ENCODE peak calls at places on chromosome 4, in ten cellular contexts. One of them, this sample, is unnamed.

GRCh38 chr4:10005632-10006031 is 15.7 kb downstream of the SLC2A9 start:
- DNase-seq in COR-L47: no peak
- DNase-seq in endothelial cell: no peak
- DNase-seq in WTC11: no peak
- DNase-seq in central memory CD4-positive, alpha-beta T cell: no peak
- DNase-seq in lower leg skin: no peak
- DNase-seq in fibroblast of mammary gland: peak
- DNase-seq in H54: no peak
- DNase-seq in non-pigmented ciliary epithelial cell: no peak
- DNase-seq in dermis microvascular lymphatic vessel endothelial cell: no peak
- DNase-seq in this sample: no peak

GRCh38 chr4:25861951-25862410 is 807 bp downstream of the SEL1L3 start:
- DNase-seq in COR-L47: peak
- DNase-seq in endothelial cell: peak
- DNase-seq in WTC11: peak
- DNase-seq in central memory CD4-positive, alpha-beta T cell: peak
- DNase-seq in lower leg skin: no peak
- DNase-seq in fibroblast of mammary gland: peak
- DNase-seq in H54: peak
- DNase-seq in non-pigmented ciliary epithelial cell: no peak
- DNase-seq in dermis microvascular lymphatic vessel endothelial cell: peak
- DNase-seq in this sample: peak

GRCh38 chr4:134018845-134019244 is 182.7 kb downstream of the PABPC4L start:
- DNase-seq in COR-L47: no peak
- DNase-seq in endothelial cell: no peak
- DNase-seq in WTC11: no peak
- DNase-seq in central memory CD4-positive, alpha-beta T cell: no peak
- DNase-seq in lower leg skin: no peak
- DNase-seq in fibroblast of mammary gland: peak
- DNase-seq in H54: no peak
- DNase-seq in non-pigmented ciliary epithelial cell: no peak
- DNase-seq in dermis microvascular lymphatic vessel endothelial cell: no peak
- DNase-seq in this sample: no peak

GRCh38 chr4:6815029-6815836 is 32.7 kb downstream of the KIAA0232 start:
- DNase-seq in COR-L47: no peak
- DNase-seq in endothelial cell: no peak
- DNase-seq in WTC11: no peak
- DNase-seq in central memory CD4-positive, alpha-beta T cell: no peak
- DNase-seq in lower leg skin: no peak
- DNase-seq in fibroblast of mammary gland: no peak
- DNase-seq in H54: no peak
- DNase-seq in non-pigmented ciliary epithelial cell: no peak
- DNase-seq in dermis microvascular lymphatic vessel endothelial cell: no peak
- DNase-seq in this sample: no peak

GRCh38 chr4:179465131-179465797 is 2023.0 kb upstream of the AGA start:
- DNase-seq in COR-L47: no peak
- DNase-seq in endothelial cell: no peak
- DNase-seq in WTC11: peak
- DNase-seq in central memory CD4-positive, alpha-beta T cell: no peak
- DNase-seq in lower leg skin: no peak
- DNase-seq in fibroblast of mammary gland: no peak
- DNase-seq in H54: no peak
- DNase-seq in non-pigmented ciliary epithelial cell: no peak
- DNase-seq in dermis microvascular lymphatic vessel endothelial cell: no peak
- DNase-seq in this sample: no peak

GRCh38 chr4:87377816-87378215 is 13.2 kb downstream of the HSD17B11 start:
- DNase-seq in COR-L47: no peak
- DNase-seq in endothelial cell: no peak
- DNase-seq in WTC11: no peak
- DNase-seq in central memory CD4-positive, alpha-beta T cell: no peak
- DNase-seq in lower leg skin: no peak
- DNase-seq in fibroblast of mammary gland: no peak
- DNase-seq in H54: no peak
- DNase-seq in non-pigmented ciliary epithelial cell: no peak
- DNase-seq in dermis microvascular lymphatic vessel endothelial cell: no peak
- DNase-seq in this sample: no peak

GRCh38 chr4:26174033-26174432 is 146.8 kb upstream of the RBPJ start:
- DNase-seq in COR-L47: no peak
- DNase-seq in endothelial cell: no peak
- DNase-seq in WTC11: no peak
- DNase-seq in central memory CD4-positive, alpha-beta T cell: no peak
- DNase-seq in lower leg skin: no peak
- DNase-seq in fibroblast of mammary gland: no peak
- DNase-seq in H54: no peak
- DNase-seq in non-pigmented ciliary epithelial cell: no peak
- DNase-seq in dermis microvascular lymphatic vessel endothelial cell: no peak
- DNase-seq in this sample: no peak

GRCh38 chr4:41435509-41435908 is 102.4 kb upstream of the LIMCH1 start:
- DNase-seq in COR-L47: no peak
- DNase-seq in endothelial cell: no peak
- DNase-seq in WTC11: no peak
- DNase-seq in central memory CD4-positive, alpha-beta T cell: no peak
- DNase-seq in lower leg skin: no peak
- DNase-seq in fibroblast of mammary gland: no peak
- DNase-seq in H54: no peak
- DNase-seq in non-pigmented ciliary epithelial cell: no peak
- DNase-seq in dermis microvascular lymphatic vessel endothelial cell: no peak
- DNase-seq in this sample: no peak

GRCh38 chr4:184420881-184421416 is 53.4 kb downstream of the IRF2 start:
- DNase-seq in COR-L47: no peak
- DNase-seq in endothelial cell: no peak
- DNase-seq in WTC11: no peak
- DNase-seq in central memory CD4-positive, alpha-beta T cell: no peak
- DNase-seq in lower leg skin: no peak
- DNase-seq in fibroblast of mammary gland: no peak
- DNase-seq in H54: no peak
- DNase-seq in non-pigmented ciliary epithelial cell: no peak
- DNase-seq in dermis microvascular lymphatic vessel endothelial cell: no peak
- DNase-seq in this sample: no peak

GRCh38 chr4:168076989-168077725 is 15.2 kb upstream of the ANXA10 start:
- DNase-seq in COR-L47: peak
- DNase-seq in endothelial cell: peak
- DNase-seq in WTC11: peak
- DNase-seq in central memory CD4-positive, alpha-beta T cell: no peak
- DNase-seq in lower leg skin: no peak
- DNase-seq in fibroblast of mammary gland: peak
- DNase-seq in H54: peak
- DNase-seq in non-pigmented ciliary epithelial cell: peak
- DNase-seq in dermis microvascular lymphatic vessel endothelial cell: peak
- DNase-seq in this sample: peak

GRCh38 chr4:16007471-16008095 is 44.6 kb upstream of the FGFBP2 start:
- DNase-seq in COR-L47: no peak
- DNase-seq in endothelial cell: no peak
- DNase-seq in WTC11: no peak
- DNase-seq in central memory CD4-positive, alpha-beta T cell: no peak
- DNase-seq in lower leg skin: no peak
- DNase-seq in fibroblast of mammary gland: no peak
- DNase-seq in H54: no peak
- DNase-seq in non-pigmented ciliary epithelial cell: no peak
- DNase-seq in dermis microvascular lymphatic vessel endothelial cell: no peak
- DNase-seq in this sample: no peak

GRCh38 chr4:3040447-3041191 is 33.7 kb downstream of the HTT-AS start:
- DNase-seq in COR-L47: no peak
- DNase-seq in endothelial cell: no peak
- DNase-seq in WTC11: no peak
- DNase-seq in central memory CD4-positive, alpha-beta T cell: no peak
- DNase-seq in lower leg skin: peak
- DNase-seq in fibroblast of mammary gland: no peak
- DNase-seq in H54: no peak
- DNase-seq in non-pigmented ciliary epithelial cell: no peak
- DNase-seq in dermis microvascular lymphatic vessel endothelial cell: no peak
- DNase-seq in this sample: no peak

GRCh38 chr4:71608674-71609062 is 175.2 kb downstream of the GC start:
- DNase-seq in COR-L47: no peak
- DNase-seq in endothelial cell: no peak
- DNase-seq in WTC11: no peak
- DNase-seq in central memory CD4-positive, alpha-beta T cell: no peak
- DNase-seq in lower leg skin: no peak
- DNase-seq in fibroblast of mammary gland: no peak
- DNase-seq in H54: no peak
- DNase-seq in non-pigmented ciliary epithelial cell: no peak
- DNase-seq in dermis microvascular lymphatic vessel endothelial cell: no peak
- DNase-seq in this sample: no peak

GRCh38 chr4:107213410-107213809 is 177.3 kb upstream of the DKK2 start:
- DNase-seq in COR-L47: no peak
- DNase-seq in endothelial cell: no peak
- DNase-seq in WTC11: no peak
- DNase-seq in central memory CD4-positive, alpha-beta T cell: no peak
- DNase-seq in lower leg skin: no peak
- DNase-seq in fibroblast of mammary gland: peak
- DNase-seq in H54: no peak
- DNase-seq in non-pigmented ciliary epithelial cell: no peak
- DNase-seq in dermis microvascular lymphatic vessel endothelial cell: no peak
- DNase-seq in this sample: no peak

GRCh38 chr4:142307857-142308256 is 538.2 kb downstream of the INPP4B start:
- DNase-seq in COR-L47: no peak
- DNase-seq in endothelial cell: no peak
- DNase-seq in WTC11: no peak
- DNase-seq in central memory CD4-positive, alpha-beta T cell: no peak
- DNase-seq in lower leg skin: no peak
- DNase-seq in fibroblast of mammary gland: no peak
- DNase-seq in H54: no peak
- DNase-seq in non-pigmented ciliary epithelial cell: no peak
- DNase-seq in dermis microvascular lymphatic vessel endothelial cell: no peak
- DNase-seq in this sample: no peak

GRCh38 chr4:187309456-187309855 is 585.8 kb upstream of the FAT1 start:
- DNase-seq in COR-L47: no peak
- DNase-seq in endothelial cell: no peak
- DNase-seq in WTC11: no peak
- DNase-seq in central memory CD4-positive, alpha-beta T cell: no peak
- DNase-seq in lower leg skin: no peak
- DNase-seq in fibroblast of mammary gland: no peak
- DNase-seq in H54: no peak
- DNase-seq in non-pigmented ciliary epithelial cell: no peak
- DNase-seq in dermis microvascular lymphatic vessel endothelial cell: no peak
- DNase-seq in this sample: no peak

GRCh38 chr4:1597021-1597931 is 86.8 kb downstream of the FAM53A start:
- DNase-seq in COR-L47: no peak
- DNase-seq in endothelial cell: no peak
- DNase-seq in WTC11: no peak
- DNase-seq in central memory CD4-positive, alpha-beta T cell: no peak
- DNase-seq in lower leg skin: no peak
- DNase-seq in fibroblast of mammary gland: no peak
- DNase-seq in H54: no peak
- DNase-seq in non-pigmented ciliary epithelial cell: no peak
- DNase-seq in dermis microvascular lymphatic vessel endothelial cell: no peak
- DNase-seq in this sample: no peak

GRCh38 chr4:166165829-166166420 is 292.9 kb downstream of the TLL1 start:
- DNase-seq in COR-L47: peak
- DNase-seq in endothelial cell: peak
- DNase-seq in WTC11: no peak
- DNase-seq in central memory CD4-positive, alpha-beta T cell: peak
- DNase-seq in lower leg skin: no peak
- DNase-seq in fibroblast of mammary gland: peak
- DNase-seq in H54: peak
- DNase-seq in non-pigmented ciliary epithelial cell: peak
- DNase-seq in dermis microvascular lymphatic vessel endothelial cell: peak
- DNase-seq in this sample: peak

GRCh38 chr4:187090401-187090800 is 366.7 kb upstream of the FAT1 start:
- DNase-seq in COR-L47: no peak
- DNase-seq in endothelial cell: no peak
- DNase-seq in WTC11: no peak
- DNase-seq in central memory CD4-positive, alpha-beta T cell: no peak
- DNase-seq in lower leg skin: no peak
- DNase-seq in fibroblast of mammary gland: no peak
- DNase-seq in H54: no peak
- DNase-seq in non-pigmented ciliary epithelial cell: peak
- DNase-seq in dermis microvascular lymphatic vessel endothelial cell: no peak
- DNase-seq in this sample: no peak

GRCh38 chr4:144267084-144267483 is 126.6 kb upstream of the GYPA start:
- DNase-seq in COR-L47: no peak
- DNase-seq in endothelial cell: no peak
- DNase-seq in WTC11: no peak
- DNase-seq in central memory CD4-positive, alpha-beta T cell: no peak
- DNase-seq in lower leg skin: no peak
- DNase-seq in fibroblast of mammary gland: no peak
- DNase-seq in H54: no peak
- DNase-seq in non-pigmented ciliary epithelial cell: no peak
- DNase-seq in dermis microvascular lymphatic vessel endothelial cell: no peak
- DNase-seq in this sample: no peak

GRCh38 chr4:152724494-152724893 is 44.7 kb upstream of the TMEM154 start:
- DNase-seq in COR-L47: no peak
- DNase-seq in endothelial cell: no peak
- DNase-seq in WTC11: no peak
- DNase-seq in central memory CD4-positive, alpha-beta T cell: no peak
- DNase-seq in lower leg skin: no peak
- DNase-seq in fibroblast of mammary gland: no peak
- DNase-seq in H54: no peak
- DNase-seq in non-pigmented ciliary epithelial cell: no peak
- DNase-seq in dermis microvascular lymphatic vessel endothelial cell: no peak
- DNase-seq in this sample: no peak

GRCh38 chr4:165684177-165684870 is 188.7 kb upstream of the TLL1 start:
- DNase-seq in COR-L47: no peak
- DNase-seq in endothelial cell: no peak
- DNase-seq in WTC11: no peak
- DNase-seq in central memory CD4-positive, alpha-beta T cell: no peak
- DNase-seq in lower leg skin: no peak
- DNase-seq in fibroblast of mammary gland: peak
- DNase-seq in H54: peak
- DNase-seq in non-pigmented ciliary epithelial cell: peak
- DNase-seq in dermis microvascular lymphatic vessel endothelial cell: peak
- DNase-seq in this sample: no peak

GRCh38 chr4:123744664-123745290 is 348.2 kb downstream of the SPRY1 start:
- DNase-seq in COR-L47: no peak
- DNase-seq in endothelial cell: no peak
- DNase-seq in WTC11: no peak
- DNase-seq in central memory CD4-positive, alpha-beta T cell: no peak
- DNase-seq in lower leg skin: no peak
- DNase-seq in fibroblast of mammary gland: peak
- DNase-seq in H54: no peak
- DNase-seq in non-pigmented ciliary epithelial cell: no peak
- DNase-seq in dermis microvascular lymphatic vessel endothelial cell: peak
- DNase-seq in this sample: no peak

GRCh38 chr4:155119006-155119405 is 89.4 kb upstream of the NPY2R start:
- DNase-seq in COR-L47: no peak
- DNase-seq in endothelial cell: no peak
- DNase-seq in WTC11: no peak
- DNase-seq in central memory CD4-positive, alpha-beta T cell: no peak
- DNase-seq in lower leg skin: no peak
- DNase-seq in fibroblast of mammary gland: no peak
- DNase-seq in H54: no peak
- DNase-seq in non-pigmented ciliary epithelial cell: no peak
- DNase-seq in dermis microvascular lymphatic vessel endothelial cell: no peak
- DNase-seq in this sample: no peak

GRCh38 chr4:168551945-168552695 is 55.3 kb downstream of the PALLD start:
- DNase-seq in COR-L47: peak
- DNase-seq in endothelial cell: no peak
- DNase-seq in WTC11: no peak
- DNase-seq in central memory CD4-positive, alpha-beta T cell: peak
- DNase-seq in lower leg skin: no peak
- DNase-seq in fibroblast of mammary gland: peak
- DNase-seq in H54: no peak
- DNase-seq in non-pigmented ciliary epithelial cell: no peak
- DNase-seq in dermis microvascular lymphatic vessel endothelial cell: peak
- DNase-seq in this sample: no peak

GRCh38 chr4:94426783-94427182 is 25.0 kb upstream of the PDLIM5 start:
- DNase-seq in COR-L47: no peak
- DNase-seq in endothelial cell: no peak
- DNase-seq in WTC11: no peak
- DNase-seq in central memory CD4-positive, alpha-beta T cell: no peak
- DNase-seq in lower leg skin: no peak
- DNase-seq in fibroblast of mammary gland: no peak
- DNase-seq in H54: no peak
- DNase-seq in non-pigmented ciliary epithelial cell: no peak
- DNase-seq in dermis microvascular lymphatic vessel endothelial cell: no peak
- DNase-seq in this sample: no peak

This sample was measured in NCI-H774.